ENCODE peak calls at places on chromosomes 1 and 21, in eight cellular contexts. L is psoas muscle, M is fibroblast of the aortic adventitia, A is GM10248, H is AG04450, D is endothelial cell of umbilical vein, P is tibial artery, B is heart right ventricle. Y is an unnamed sample.

GRCh38 chr1:61005572-61006386 is 76.6 kb upstream of the NFIA start:
- DNase-seq in H (no peak), M (no peak), D (no peak), A (no peak), B (no peak), P (no peak), L (no peak), Y (no peak)

GRCh38 chr1:90718411-90719320 is 1.6 kb upstream of the BARHL2 start:
- DNase-seq in H (no peak), A (no peak), P (no peak), D (no peak), M (no peak), L (no peak), B (no peak), Y (no peak)

GRCh38 chr21:26473471-26473870 is 99.6 kb downstream of the CYYR1 start:
- DNase-seq in A (no peak), L (no peak), M (no peak), B (no peak), D (no peak), H (no peak), P (no peak), Y (no peak)

GRCh38 chr1:151326619-151327222 is 495 bp downstream of the PI4KB start:
- DNase-seq in P (peak), M (peak), D (peak), B (peak), H (no peak), A (peak), L (peak), Y (no peak)

GRCh38 chr1:207336559-207337467 is 15.3 kb downstream of the CD55 start:
- DNase-seq in P (no peak), B (no peak), A (peak), M (no peak), L (no peak), D (no peak), H (peak), Y (no peak)

GRCh38 chr1:182080955-182081582 is 19.6 kb upstream of the ZNF648 start:
- DNase-seq in M (peak), L (no peak), B (peak), P (no peak), H (no peak), D (peak), A (peak), Y (no peak)

GRCh38 chr1:56202743-56203142 is 376.6 kb downstream of the PLPP3 start:
- DNase-seq in H (no peak), M (peak), L (no peak), B (no peak), P (no peak), D (no peak), A (no peak), Y (no peak)

GRCh38 chr1:62159940-62160348 is 34.7 kb upstream of the L1TD1 start:
- DNase-seq in H (no peak), P (no peak), B (no peak), L (no peak), A (no peak), D (no peak), M (no peak), Y (no peak)

GRCh38 chr1:223682502-223682901 is 17.0 kb upstream of the CAPN8 start:
- DNase-seq in B (no peak), A (no peak), H (no peak), L (no peak), P (no peak), D (no peak), M (no peak), Y (no peak)

GRCh38 chr1:190353538-190354101 is 124.0 kb downstream of the BRINP3 start:
- DNase-seq in A (no peak), H (no peak), P (no peak), M (peak), B (no peak), D (no peak), L (no peak), Y (no peak)

GRCh38 chr1:6711174-6711573 is 9.6 kb upstream of the DNAJC11 start:
- DNase-seq in M (no peak), D (no peak), L (no peak), H (no peak), A (no peak), P (no peak), B (no peak), Y (no peak)

GRCh38 chr1:213686003-213686582 is 301.7 kb upstream of the PROX1 start:
- DNase-seq in D (no peak), M (no peak), B (no peak), P (no peak), A (no peak), H (no peak), L (no peak), Y (no peak)

GRCh38 chr21:18529253-18529652 is 125.7 kb upstream of the TMPRSS15 start:
- DNase-seq in D (peak), A (no peak), H (no peak), B (no peak), M (peak), P (no peak), L (no peak), Y (no peak)

GRCh38 chr1:214660900-214661299 is 57.9 kb downstream of the CENPF start:
- DNase-seq in M (peak), D (peak), H (peak), P (no peak), B (no peak), L (peak), A (no peak), Y (peak)

GRCh38 chr1:17795836-17796645 is 40.9 kb downstream of the ACTL8 start:
- DNase-seq in A (no peak), P (peak), D (no peak), H (no peak), B (no peak), M (no peak), L (no peak), Y (no peak)

GRCh38 chr1:117656202-117656641 is 50.4 kb downstream of the TENT5C start:
- DNase-seq in M (no peak), L (no peak), P (no peak), H (no peak), B (no peak), D (no peak), A (peak), Y (no peak)

GRCh38 chr1:231879296-231879695 is 252.7 kb downstream of the DISC1 start:
- DNase-seq in M (no peak), P (no peak), H (no peak), A (no peak), B (no peak), L (no peak), D (no peak), Y (no peak)

GRCh38 chr21:39523398-39523797 is 71.6 kb downstream of the SH3BGR start:
- DNase-seq in M (no peak), H (no peak), L (no peak), A (no peak), P (no peak), D (no peak), B (peak), Y (no peak)

GRCh38 chr1:242318140-242318539 is 206.4 kb downstream of the PLD5 start:
- DNase-seq in D (no peak), B (no peak), P (no peak), A (no peak), H (no peak), L (no peak), M (no peak), Y (no peak)

GRCh38 chr1:208475951-208476824 is 232.0 kb upstream of the PLXNA2 start:
- DNase-seq in L (no peak), P (no peak), B (peak), H (no peak), A (no peak), D (peak), M (peak), Y (no peak)

GRCh38 chr1:5165747-5166146 is 511.3 kb downstream of the AJAP1 start:
- DNase-seq in B (no peak), M (no peak), L (no peak), P (no peak), D (no peak), H (no peak), A (no peak), Y (no peak)

GRCh38 chr1:20411196-20411980 is 74.6 kb downstream of the CAMK2N1 start:
- DNase-seq in M (peak), A (no peak), L (peak), B (no peak), P (peak), D (peak), H (peak), Y (no peak)

GRCh38 chr1:9385801-9386573 is 93.3 kb downstream of the SPSB1 start:
- DNase-seq in L (no peak), D (no peak), B (no peak), M (no peak), A (peak), P (no peak), H (no peak), Y (no peak)

GRCh38 chr1:85581802-85582686 is 1.5 kb downstream of the CCN1 start:
- DNase-seq in P (peak), L (peak), H (peak), M (peak), A (no peak), D (peak), B (peak), Y (no peak)

GRCh38 chr1:113684153-113684541 is 75.1 kb downstream of the PHTF1 start:
- DNase-seq in H (peak), P (peak), M (peak), D (peak), L (peak), A (no peak), B (peak), Y (no peak)

GRCh38 chr1:160209041-160209655 is 4.0 kb downstream of the PEA15 start:
- DNase-seq in P (no peak), D (no peak), M (no peak), A (no peak), H (no peak), L (no peak), B (no peak), Y (no peak)

GRCh38 chr1:248863011-248863881 is 4.4 kb upstream of the ZNF692 start:
- DNase-seq in B (peak), P (peak), L (peak), D (peak), M (peak), A (peak), H (no peak), Y (peak)

GRCh38 chr1:12630946-12631540 is 12.8 kb upstream of the AADACL4 start:
- DNase-seq in B (no peak), P (no peak), H (no peak), M (no peak), A (no peak), L (no peak), D (no peak), Y (no peak)

GRCh38 chr21:41133896-41134522 is 34.0 kb upstream of the BACE2 start:
- DNase-seq in H (no peak), L (no peak), P (no peak), D (peak), M (peak), A (peak), B (no peak), Y (no peak)

GRCh38 chr1:113811353-113811887 is 856 bp downstream of the RSBN1 start:
- DNase-seq in B (peak), D (peak), L (no peak), H (no peak), M (peak), P (no peak), A (no peak), Y (peak)

DNA sequence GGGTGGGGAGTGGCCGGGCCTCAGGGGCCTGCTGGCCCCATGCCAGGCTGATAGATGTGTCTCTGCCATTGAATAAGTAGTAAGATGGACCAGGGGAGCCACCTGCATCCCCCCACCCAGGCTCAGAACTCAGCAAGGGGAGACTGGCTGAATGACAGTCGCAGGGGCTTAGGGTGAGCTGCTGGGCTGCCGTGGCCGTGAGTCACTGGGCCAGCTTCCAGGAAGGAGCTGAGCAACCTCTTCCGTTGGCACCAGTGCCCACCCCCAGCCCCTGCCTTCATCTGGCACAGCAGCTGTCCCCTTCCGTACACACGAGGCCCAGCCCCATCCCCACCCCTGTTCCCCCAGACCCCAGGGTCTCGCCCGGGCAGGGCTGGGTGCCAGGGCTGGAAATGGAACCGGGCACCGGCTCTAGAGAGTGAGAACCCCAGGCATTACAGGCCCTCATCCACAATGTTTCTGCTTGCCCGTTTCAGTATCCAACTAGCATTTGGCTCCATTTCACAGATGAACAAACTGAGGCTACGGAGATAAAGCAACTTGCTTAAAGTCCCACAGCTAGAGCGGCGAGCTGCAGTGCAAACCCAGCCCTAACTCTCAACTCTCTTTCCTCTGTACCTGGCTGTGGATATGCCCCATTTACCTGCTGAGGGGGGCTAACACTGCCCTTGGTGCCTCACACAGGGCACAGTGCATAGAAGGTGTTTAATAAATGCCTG is 10.2 kb downstream of the WNT4 start:
- DNase-seq in D (peak), H (no peak), B (no peak), P (no peak), A (no peak), M (peak), L (peak), Y (no peak)
- TF ChIP-seq CTCF in D (no peak), H (no peak), B (no peak), P (no peak), A (no peak), M (no peak), L (no peak), Y (no peak)

GRCh38 chr21:44876849-44877575 is 3.5 kb upstream of the PTTG1IP start:
- DNase-seq in M (no peak), P (no peak), A (no peak), H (no peak), B (no peak), L (no peak), D (no peak), Y (no peak)

GRCh38 chr21:44873356-44874239 is at the start of gene PTTG1IP:
- DNase-seq in B (peak), P (peak), A (peak), H (peak), D (peak), L (peak), M (peak), Y (peak)

GRCh38 chr21:44874240-44874496 is 678 bp upstream of the PTTG1IP start:
- DNase-seq in P (no peak), A (peak), B (no peak), M (peak), H (no peak), L (no peak), D (peak), Y (no peak)

GRCh38 chr21:44874497-44875331 is 1.2 kb upstream of the PTTG1IP start:
- DNase-seq in A (no peak), P (peak), H (no peak), D (peak), L (peak), B (peak), M (peak), Y (peak)

DNA sequence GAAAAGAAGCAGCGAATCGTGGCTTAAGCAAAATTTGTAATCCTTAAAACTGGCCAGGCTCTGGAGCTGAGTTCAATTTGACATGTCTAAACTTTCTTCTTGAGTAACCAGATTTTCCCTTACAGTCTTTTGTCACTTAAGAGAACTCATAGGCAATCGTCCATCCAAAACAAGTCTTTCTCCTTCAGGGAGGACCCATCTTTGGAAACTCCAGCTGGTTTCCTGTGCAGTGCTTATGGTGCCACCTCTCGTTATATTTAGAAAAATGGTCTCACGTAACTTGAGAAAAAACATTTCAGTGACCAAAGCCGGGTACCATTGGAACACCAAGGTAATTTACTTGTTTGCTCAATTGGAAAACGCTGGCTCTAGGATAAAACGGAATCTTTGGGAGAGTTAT is 1.9 kb upstream of the PTTG1IP start:
- DNase-seq in M (peak), B (no peak), P (no peak), H (no peak), A (no peak), L (no peak), D (peak), Y (no peak)
- TF ChIP-seq CTCF in M (peak), B (peak), P (peak), H (no peak), A (peak), L (no peak), D (no peak), Y (peak)

DNA sequence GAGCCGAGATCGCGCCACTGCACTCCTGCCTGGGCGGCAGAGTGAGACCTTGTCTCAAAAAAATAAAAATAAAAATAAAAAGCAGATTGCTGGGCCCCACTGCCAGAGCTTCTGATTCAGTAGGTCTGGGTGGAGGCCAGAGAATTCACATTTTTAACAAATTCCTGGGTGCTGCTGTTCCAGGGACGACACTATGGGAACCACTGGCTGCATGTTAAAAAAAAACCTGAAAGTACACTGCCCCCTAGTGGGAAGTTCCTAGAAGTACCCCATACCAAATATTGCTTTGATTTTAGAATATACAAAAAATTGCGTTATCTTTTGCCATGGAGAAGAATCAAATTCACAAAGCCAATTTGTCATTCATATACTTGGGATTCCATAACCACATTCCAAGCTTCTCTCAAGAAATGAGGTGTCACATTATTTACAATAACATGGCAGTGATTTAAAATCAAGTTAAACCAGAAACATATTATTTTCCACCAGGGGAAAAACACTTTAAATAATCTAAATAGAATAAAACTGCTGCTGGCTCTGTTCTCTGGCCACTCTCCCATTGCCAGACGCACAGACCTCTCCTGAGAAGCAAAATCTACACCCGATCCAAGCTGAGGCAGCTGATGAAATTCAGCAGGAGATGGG is 27.4 kb downstream of the SYF2 start:
- DNase-seq in D (peak), P (no peak), H (no peak), B (no peak), A (peak), M (peak), L (no peak), Y (no peak)
- TF ChIP-seq CTCF in D (peak), P (peak), H (peak), B (peak), A (peak), M (peak), L (peak), Y (peak)

DNA sequence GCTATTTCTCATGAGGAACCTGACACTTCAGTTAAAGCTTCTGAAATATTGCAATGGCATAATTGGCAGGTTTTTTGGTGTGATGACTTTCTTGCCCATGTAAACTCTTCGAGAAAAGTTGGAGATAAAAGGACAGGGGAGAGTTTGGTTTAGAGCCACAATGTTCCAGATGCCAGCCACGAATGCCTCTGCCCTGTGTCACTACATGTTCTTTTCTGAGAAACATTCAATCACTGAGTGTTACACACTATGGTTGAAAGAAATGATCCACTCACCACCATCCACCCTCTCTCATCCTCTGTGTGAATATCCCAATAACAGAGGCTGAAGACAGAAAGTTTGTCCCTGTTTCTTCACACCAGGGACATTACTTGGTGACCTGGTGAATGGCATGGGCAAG is 66.4 kb downstream of the TNFSF4 start:
- DNase-seq in B (no peak), D (no peak), H (no peak), P (no peak), A (no peak), L (no peak), M (no peak), Y (no peak)
- TF ChIP-seq CTCF in B (no peak), D (no peak), H (no peak), P (no peak), A (no peak), L (no peak), M (no peak), Y (no peak)

DNA sequence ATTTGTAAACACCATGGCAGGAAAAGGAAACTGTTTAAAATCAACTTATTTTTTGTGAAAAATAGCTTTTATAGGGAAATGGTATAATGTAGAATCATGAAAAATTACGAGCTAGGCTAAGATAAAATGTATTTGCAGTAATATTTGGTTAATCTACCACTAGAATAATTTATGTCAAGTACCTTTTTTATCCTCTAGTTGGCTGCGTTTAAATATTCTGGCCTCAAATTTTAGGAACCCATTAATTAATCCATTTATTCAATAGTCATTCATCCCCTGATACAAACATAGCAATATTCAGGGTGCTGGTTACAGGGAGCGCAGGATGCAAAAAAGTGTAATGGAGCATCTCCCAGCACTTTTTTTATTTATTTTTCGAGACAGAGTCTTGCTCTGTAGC is 8.6 kb upstream of the IER5 start:
- DNase-seq in L (no peak), P (no peak), B (no peak), M (no peak), H (no peak), A (no peak), D (no peak), Y (no peak)
- TF ChIP-seq CTCF in L (no peak), P (no peak), B (no peak), M (no peak), H (no peak), A (no peak), D (no peak), Y (no peak)

Y was measured in dorsolateral prefrontal cortex.